ENCODE peak calls at places on chromosomes 11 and 22, in four cellular contexts. P is IMR-90, Y is OCI-LY7, L is AG04449. J is an unnamed sample.

GRCh38 chr11:47000033-47000432 is 63.5 kb downstream of the CSTPP1 start:
- DNase-seq in P (no peak), Y (no peak), L (no peak), J (no peak)

GRCh38 chr22:48860557-48860956 is 967.1 kb downstream of the BRD1 start:
- DNase-seq in Y (no peak), L (no peak), P (no peak), J (no peak)

GRCh38 chr11:17173332-17173731 is 34.5 kb downstream of the PIK3C2A start:
- DNase-seq in L (no peak), P (no peak), Y (no peak), J (no peak)

GRCh38 chr11:65430406-65431217 is 8.0 kb downstream of the NEAT1 start:
- DNase-seq in P (peak; percentile 69), Y (peak; percentile 66), L (no peak), J (no peak)

GRCh38 chr11:118152552-118153471 is at the start of gene SCN4B:
- DNase-seq in L (no peak), P (peak; percentile 20), Y (no peak), J (peak; percentile 80)

GRCh38 chr11:4626207-4627105 is 10.8 kb upstream of the OR51D1 start:
- DNase-seq in Y (peak; percentile 82), L (peak; percentile 24), P (peak; percentile 79), J (peak; percentile 73)

GRCh38 chr22:35556666-35557065 is 16.0 kb downstream of the RASD2 start:
- DNase-seq in L (no peak), Y (no peak), P (peak; percentile 21), J (no peak)

GRCh38 chr11:133981156-133981555 is 24.4 kb upstream of the IGSF9B start:
- DNase-seq in Y (no peak), P (no peak), L (no peak), J (no peak)

GRCh38 chr11:20247540-20248138 is 87.4 kb upstream of the DBX1 start:
- DNase-seq in Y (no peak), L (no peak), P (no peak), J (no peak)

GRCh38 chr11:474914-475506 is 24.9 kb downstream of the PTDSS2 start:
- DNase-seq in L (no peak), Y (no peak), P (no peak), J (no peak)